ENCODE peak calls at places on chromosome 20, in four cellular contexts. I, K, M and Y are unnamed samples.

GRCh38 chr20:55919319-55919718 is 86.0 kb downstream of the CBLN4 start:
- DNase-seq in I (no peak), K (no peak), M (no peak), Y (no peak)

GRCh38 chr20:22568872-22569344 is 15.5 kb downstream of the FOXA2 start:
- DNase-seq in I (no peak), K (no peak), M (no peak), Y (no peak)

GRCh38 chr20:45313943-45314342 is 5.8 kb upstream of the MATN4 start:
- DNase-seq in I (no peak), K (no peak), M (no peak), Y (no peak)

GRCh38 chr20:50478162-50479036 is 31.8 kb upstream of the PTPN1 start:
- DNase-seq in I (no peak), K (peak; percentile 29), M (peak; percentile 80), Y (peak; percentile 15)

GRCh38 chr20:47438464-47439381 is 63.0 kb upstream of the NCOA3 start:
- DNase-seq in I (no peak), K (no peak), M (no peak), Y (no peak)

GRCh38 chr20:37881601-37882343 is 21.2 kb upstream of the VSTM2L start:
- DNase-seq in I (no peak), K (no peak), M (no peak), Y (no peak)

GRCh38 chr20:49690899-49691620 is 22.6 kb downstream of the B4GALT5 start:
- DNase-seq in I (no peak), K (peak; percentile 69), M (no peak), Y (no peak)

GRCh38 chr20:11544029-11544678 is 373.5 kb upstream of the BTBD3 start:
- DNase-seq in I (no peak), K (peak; percentile 75), M (no peak), Y (peak; percentile 78)

GRCh38 chr20:53750827-53751393 is 157.3 kb upstream of the ZNF217 start:
- DNase-seq in I (no peak), K (peak; percentile 91), M (no peak), Y (no peak)

GRCh38 chr20:46739441-46740213 is 30.2 kb downstream of the SLC2A10 start:
- DNase-seq in I (no peak), K (peak; percentile 74), M (no peak), Y (no peak)

GRCh38 chr20:1503564-1504227 is 12.5 kb upstream of the SIRPB2 start:
- DNase-seq in I (peak; percentile 77), K (peak; percentile 92), M (peak; percentile 88), Y (peak; percentile 50)

GRCh38 chr20:32737371-32738223 is 5.7 kb downstream of the COMMD7 start:
- DNase-seq in I (no peak), K (peak; percentile 91), M (no peak), Y (no peak)

GRCh38 chr20:2955257-2955950 is 82.1 kb downstream of the PTPRA start:
- DNase-seq in I (no peak), K (no peak), M (no peak), Y (no peak)

GRCh38 chr20:11047559-11047958 is 373.8 kb upstream of the JAG1 start:
- DNase-seq in I (no peak), K (no peak), M (no peak), Y (no peak)

GRCh38 chr20:33977535-33977934 is 16.2 kb upstream of the RALY start:
- DNase-seq in I (no peak), K (no peak), M (no peak), Y (no peak)

GRCh38 chr20:20317195-20318113 is 50.5 kb upstream of the INSM1 start:
- DNase-seq in I (no peak), K (no peak), M (no peak), Y (no peak)

GRCh38 chr20:40941023-40941655 is 87.5 kb upstream of the TOP1 start:
- DNase-seq in I (no peak), K (no peak), M (no peak), Y (no peak)

GRCh38 chr20:32560989-32561830 is 23.9 kb downstream of the NOL4L start:
- DNase-seq in I (no peak), K (no peak), M (no peak), Y (no peak)

GRCh38 chr20:955111-955510 is 39.0 kb upstream of the ANGPT4 start:
- DNase-seq in I (no peak), K (no peak), M (no peak), Y (no peak)

GRCh38 chr20:939606-940005 is 23.5 kb upstream of the ANGPT4 start:
- DNase-seq in I (no peak), K (no peak), M (no peak), Y (no peak)

GRCh38 chr20:35454881-35455609 is at the start of gene CEP250:
- DNase-seq in I (peak; percentile 96), K (peak; percentile 92), M (peak; percentile 98), Y (peak; percentile 98)

GRCh38 chr20:507006-507758 is 36.4 kb downstream of the CSNK2A1 start:
- DNase-seq in I (no peak), K (no peak), M (no peak), Y (no peak)

GRCh38 chr20:23937303-23938117 is 51.1 kb downstream of the GGTLC1 start:
- DNase-seq in I (peak; percentile 41), K (peak; percentile 36), M (peak; percentile 80), Y (peak; percentile 56)

GRCh38 chr20:41533537-41534136 is 84.5 kb downstream of the CHD6 start:
- DNase-seq in I (no peak), K (no peak), M (no peak), Y (no peak)

GRCh38 chr20:1171461-1172093 is 13.2 kb downstream of the TMEM74B start:
- DNase-seq in I (no peak), K (peak; percentile 27), M (peak; percentile 77), Y (peak; percentile 64)

GRCh38 chr20:57427239-57428127 is 36.3 kb downstream of the RBM38 start:
- DNase-seq in I (no peak), K (no peak), M (no peak), Y (no peak)
- H3K4me2 ChIP-seq in I (no peak overlapping the region), K (no peak overlapping the region), M (no peak overlapping the region), Y (no peak overlapping the region)

DNA sequence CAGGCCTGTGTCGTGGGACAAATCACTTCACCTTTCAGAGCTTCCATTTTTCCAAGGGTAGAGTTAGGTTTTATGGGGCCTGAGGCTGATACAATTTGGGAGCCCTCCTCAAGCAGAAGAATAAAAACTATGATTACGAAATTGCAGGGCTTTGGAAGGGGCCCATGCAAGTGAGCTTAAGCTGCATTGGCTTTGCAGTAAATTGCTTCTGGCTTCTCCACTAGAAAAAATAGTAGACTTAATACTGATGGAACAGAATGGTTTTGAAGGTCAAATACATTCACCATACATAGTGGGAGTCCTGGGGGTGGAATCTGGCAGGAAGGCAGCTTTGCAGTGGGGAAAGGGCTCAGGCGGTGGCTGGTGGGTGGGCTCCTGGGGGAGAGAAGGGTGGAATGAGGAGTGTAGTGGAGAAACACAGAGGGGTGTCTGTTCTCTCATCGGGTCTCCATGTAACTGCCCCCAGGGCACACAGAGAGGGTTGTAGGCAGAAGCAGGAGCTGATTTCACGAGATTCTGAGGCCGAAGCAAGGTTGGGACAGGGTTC is 55.9 kb upstream of the RNF24 start:
- DNase-seq in I (no peak), K (no peak), M (no peak), Y (no peak)
- H2BK120ac ChIP-seq in I (no peak overlapping the region), K (peak overlapping the region; percentile 36), M (no peak overlapping the region), Y (no peak overlapping the region)

GRCh38 chr20:36835453-36836198 is 40.3 kb upstream of the TLDC2 start:
- DNase-seq in I (peak; percentile 76), K (peak; percentile 96), M (peak; percentile 97), Y (peak; percentile 84)

GRCh38 chr20:36833275-36834020 is 42.5 kb upstream of the TLDC2 start:
- DNase-seq in I (no peak), K (peak; percentile 95), M (no peak), Y (no peak)

GRCh38 chr20:36835025-36835424 is 40.9 kb upstream of the TLDC2 start:
- DNase-seq in I (no peak), K (no peak), M (no peak), Y (no peak)

GRCh38 chr20:36839150-36839549 is 36.8 kb upstream of the TLDC2 start:
- DNase-seq in I (no peak), K (no peak), M (no peak), Y (no peak)

GRCh38 chr20:36836591-36837329 is 39.2 kb upstream of the TLDC2 start:
- DNase-seq in I (peak; percentile 65), K (peak; percentile 57), M (peak; percentile 92), Y (no peak)
- H4K91ac ChIP-seq in I (no peak overlapping the region), K (peak overlapping the region; percentile 8), M (no peak overlapping the region), Y (no peak overlapping the region)

DNA sequence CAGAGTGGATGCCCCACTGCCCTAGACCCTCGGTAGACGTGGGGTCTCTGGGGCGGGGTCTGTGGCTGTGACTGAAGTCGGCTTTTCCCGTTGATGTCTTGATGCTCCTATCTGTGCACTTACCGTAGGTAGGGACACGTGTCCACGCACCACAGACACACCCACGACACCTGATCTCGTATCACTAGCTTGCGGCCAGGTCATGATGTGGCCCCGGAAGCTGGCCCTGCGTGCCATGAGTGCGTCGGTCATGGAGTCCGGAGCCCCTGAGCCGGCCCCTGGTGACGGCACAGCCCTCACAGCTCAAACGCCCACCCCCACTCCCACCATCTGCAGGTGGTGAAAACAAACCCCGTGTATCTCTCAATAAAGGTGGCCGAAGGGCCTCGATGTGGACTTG is 33.9 kb upstream of the MRGBP start:
- DNase-seq in I (no peak), K (no peak), M (no peak), Y (no peak)
- H3K4me2 ChIP-seq in I (no peak overlapping the region), K (no peak overlapping the region), M (no peak overlapping the region), Y (no peak overlapping the region)

DNA sequence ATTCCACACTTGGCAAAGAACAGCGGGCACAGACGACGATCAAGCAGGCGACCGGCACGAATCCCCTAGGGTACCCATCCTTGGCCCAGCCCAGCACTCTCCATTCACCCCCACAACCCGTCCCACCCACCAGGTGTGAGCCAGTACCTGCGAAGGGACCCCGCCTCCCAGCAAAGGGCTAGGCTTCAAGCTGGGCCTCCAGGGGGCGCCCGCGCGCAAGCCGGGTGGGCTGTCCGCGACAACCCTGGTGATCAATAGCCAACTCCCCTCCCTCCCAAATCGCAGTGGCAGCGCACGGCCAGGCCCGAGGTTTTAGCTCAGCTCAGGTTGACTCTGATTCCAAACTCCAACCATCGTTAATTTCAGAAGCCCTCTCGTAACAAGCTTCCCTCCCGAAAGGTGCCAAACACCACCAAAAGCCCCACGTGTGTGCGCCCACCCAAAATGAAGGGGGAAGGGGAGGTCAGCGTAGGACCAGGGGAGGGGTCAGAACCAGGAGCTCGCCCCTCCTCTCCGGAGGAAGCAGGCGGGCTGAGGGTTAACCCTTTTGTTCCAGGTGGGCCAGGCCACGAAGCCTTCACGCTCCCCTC is 2.1 kb downstream of the SALL4 start:
- DNase-seq in I (peak; percentile 82), K (no peak), M (peak; percentile 97), Y (peak; percentile 86)
- H2BK120ac ChIP-seq in I (peak overlapping the region; percentile 88), K (peak overlapping the region; percentile 35), M (no peak overlapping the region), Y (no peak overlapping the region)

DNA sequence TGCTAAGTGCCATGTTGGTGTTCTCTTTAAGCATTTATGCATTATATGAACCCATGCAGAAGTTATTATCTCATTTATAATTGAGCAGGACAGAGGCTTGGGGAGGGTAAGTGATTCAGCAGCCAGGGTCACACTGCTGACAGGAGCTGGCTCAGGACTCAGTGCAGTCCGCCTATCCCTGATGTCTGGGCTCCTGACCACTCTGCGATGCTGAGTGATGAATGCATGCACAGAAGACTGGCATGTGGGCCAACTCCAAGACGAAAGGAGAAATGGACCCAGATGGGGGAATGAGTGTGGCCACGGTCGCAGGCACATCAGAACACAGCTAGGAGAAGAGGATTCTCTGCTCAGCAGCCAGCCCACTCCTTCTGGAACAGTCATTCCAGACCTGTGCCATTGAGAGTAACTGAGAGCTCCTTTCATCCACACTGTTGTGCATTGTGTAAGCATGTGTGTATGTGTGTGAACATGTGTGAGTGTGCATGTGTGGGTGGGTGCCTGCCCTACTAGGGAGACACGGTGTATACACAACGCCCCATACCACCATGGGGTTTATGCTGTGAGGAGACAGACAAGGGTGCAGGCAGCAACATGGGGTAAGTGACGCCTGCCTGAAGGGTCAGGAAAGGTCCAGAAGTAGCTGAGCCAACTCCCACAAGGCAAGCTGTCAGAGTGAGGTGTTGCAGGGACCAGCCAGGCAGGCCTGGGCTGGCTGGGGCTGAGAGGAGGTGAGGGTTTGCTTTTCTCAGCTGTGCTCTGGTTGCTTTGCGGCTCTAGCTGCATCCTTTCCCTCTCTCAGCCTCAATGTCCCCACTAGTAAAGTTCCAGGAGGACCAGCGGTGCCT is 97.8 kb upstream of the PMEPA1 start:
- DNase-seq in I (no peak), K (no peak), M (no peak), Y (no peak)
- H4K91ac ChIP-seq in I (no peak overlapping the region), K (no peak overlapping the region), M (no peak overlapping the region), Y (no peak overlapping the region)